ENCODE peak calls at places on chromosomes 6 and 20, in seven cellular contexts. One of them, this sample, is unnamed.

GRCh38 chr20:59171986-59172385 is 8.4 kb downstream of the ZNF831 start:
- DNase-seq in IMR-90: no peak
- DNase-seq in tibial nerve: no peak
- DNase-seq in heart left ventricle: no peak
- DNase-seq in ovary: no peak
- DNase-seq in endothelial cell of umbilical vein: no peak
- DNase-seq in gastrocnemius medialis: no peak
- DNase-seq in this sample: no peak

GRCh38 chr6:34050691-34051090 is 95.2 kb downstream of the GRM4 start:
- DNase-seq in gastrocnemius medialis: no peak
- DNase-seq in heart left ventricle: no peak
- DNase-seq in tibial nerve: no peak
- DNase-seq in ovary: no peak
- DNase-seq in endothelial cell of umbilical vein: no peak
- DNase-seq in IMR-90: no peak
- DNase-seq in this sample: no peak

GRCh38 chr6:150830409-150831165 is 34.9 kb upstream of the MTHFD1L start:
- DNase-seq in gastrocnemius medialis: no peak
- DNase-seq in tibial nerve: no peak
- DNase-seq in ovary: no peak
- DNase-seq in endothelial cell of umbilical vein: no peak
- DNase-seq in IMR-90: peak
- DNase-seq in heart left ventricle: no peak
- DNase-seq in this sample: no peak

GRCh38 chr20:14550655-14551054 is 213.2 kb upstream of the FLRT3 start:
- DNase-seq in ovary: no peak
- DNase-seq in heart left ventricle: no peak
- DNase-seq in endothelial cell of umbilical vein: no peak
- DNase-seq in gastrocnemius medialis: no peak
- DNase-seq in IMR-90: no peak
- DNase-seq in tibial nerve: no peak
- DNase-seq in this sample: no peak

GRCh38 chr20:49308875-49309274 is 31.0 kb upstream of the ZNFX1 start:
- DNase-seq in tibial nerve: no peak
- DNase-seq in IMR-90: no peak
- DNase-seq in ovary: no peak
- DNase-seq in gastrocnemius medialis: no peak
- DNase-seq in heart left ventricle: no peak
- DNase-seq in endothelial cell of umbilical vein: no peak
- DNase-seq in this sample: no peak

GRCh38 chr6:93139408-93140081 is 279.8 kb downstream of the EPHA7 start:
- DNase-seq in ovary: no peak
- DNase-seq in heart left ventricle: no peak
- DNase-seq in endothelial cell of umbilical vein: no peak
- DNase-seq in IMR-90: no peak
- DNase-seq in tibial nerve: no peak
- DNase-seq in gastrocnemius medialis: no peak
- DNase-seq in this sample: no peak

GRCh38 chr20:1215386-1216170 is 10.3 kb upstream of the RAD21L1 start:
- DNase-seq in heart left ventricle: no peak
- DNase-seq in gastrocnemius medialis: no peak
- DNase-seq in tibial nerve: no peak
- DNase-seq in ovary: no peak
- DNase-seq in endothelial cell of umbilical vein: no peak
- DNase-seq in IMR-90: no peak
- DNase-seq in this sample: no peak

GRCh38 chr20:11060423-11061205 is 386.8 kb upstream of the JAG1 start:
- DNase-seq in endothelial cell of umbilical vein: peak
- DNase-seq in ovary: no peak
- DNase-seq in heart left ventricle: no peak
- DNase-seq in IMR-90: no peak
- DNase-seq in tibial nerve: no peak
- DNase-seq in gastrocnemius medialis: no peak
- DNase-seq in this sample: no peak

GRCh38 chr20:24376523-24377085 is 92.8 kb upstream of the SYNDIG1 start:
- DNase-seq in gastrocnemius medialis: no peak
- DNase-seq in heart left ventricle: no peak
- DNase-seq in tibial nerve: no peak
- DNase-seq in ovary: no peak
- DNase-seq in endothelial cell of umbilical vein: no peak
- DNase-seq in IMR-90: peak
- DNase-seq in this sample: no peak

GRCh38 chr6:117506180-117506835 is 23.8 kb downstream of the DCBLD1 start:
- DNase-seq in IMR-90: peak
- DNase-seq in heart left ventricle: no peak
- DNase-seq in endothelial cell of umbilical vein: no peak
- DNase-seq in ovary: no peak
- DNase-seq in tibial nerve: no peak
- DNase-seq in gastrocnemius medialis: no peak
- DNase-seq in this sample: no peak

GRCh38 chr6:115545410-115545986 is 515.2 kb downstream of the FRK start:
- DNase-seq in ovary: no peak
- DNase-seq in endothelial cell of umbilical vein: no peak
- DNase-seq in IMR-90: no peak
- DNase-seq in gastrocnemius medialis: no peak
- DNase-seq in heart left ventricle: no peak
- DNase-seq in tibial nerve: no peak
- DNase-seq in this sample: peak

GRCh38 chr20:46375771-46376170 is 30.6 kb downstream of the ELMO2 start:
- DNase-seq in IMR-90: peak
- DNase-seq in tibial nerve: no peak
- DNase-seq in gastrocnemius medialis: no peak
- DNase-seq in heart left ventricle: no peak
- DNase-seq in endothelial cell of umbilical vein: no peak
- DNase-seq in ovary: no peak
- DNase-seq in this sample: no peak

GRCh38 chr6:43951756-43952675 is 175.2 kb downstream of the MRPL14 start:
- DNase-seq in tibial nerve: no peak
- DNase-seq in ovary: no peak
- DNase-seq in endothelial cell of umbilical vein: no peak
- DNase-seq in heart left ventricle: no peak
- DNase-seq in gastrocnemius medialis: no peak
- DNase-seq in IMR-90: no peak
- DNase-seq in this sample: no peak

GRCh38 chr20:45484676-45485075 is 15.1 kb downstream of the WFDC2 start:
- DNase-seq in endothelial cell of umbilical vein: no peak
- DNase-seq in gastrocnemius medialis: no peak
- DNase-seq in tibial nerve: no peak
- DNase-seq in ovary: no peak
- DNase-seq in heart left ventricle: no peak
- DNase-seq in IMR-90: no peak
- DNase-seq in this sample: no peak

GRCh38 chr6:42782689-42783176 is 881 bp downstream of the BICRAL start:
- DNase-seq in gastrocnemius medialis: peak
- DNase-seq in endothelial cell of umbilical vein: peak
- DNase-seq in IMR-90: peak
- DNase-seq in ovary: peak
- DNase-seq in heart left ventricle: peak
- DNase-seq in tibial nerve: peak
- DNase-seq in this sample: peak
- TF ChIP-seq POLR2A in gastrocnemius medialis: peak
- TF ChIP-seq POLR2A in endothelial cell of umbilical vein: peak
- TF ChIP-seq POLR2A in IMR-90: peak
- TF ChIP-seq POLR2A in ovary: peak
- TF ChIP-seq POLR2A in heart left ventricle: peak
- TF ChIP-seq POLR2A in tibial nerve: peak
- TF ChIP-seq POLR2A in this sample: peak

GRCh38 chr20:36700438-36700837 is 45.5 kb downstream of the NDRG3 start:
- DNase-seq in endothelial cell of umbilical vein: no peak
- DNase-seq in tibial nerve: no peak
- DNase-seq in IMR-90: no peak
- DNase-seq in heart left ventricle: no peak
- DNase-seq in gastrocnemius medialis: no peak
- DNase-seq in ovary: no peak
- DNase-seq in this sample: no peak
- H3K27ac ChIP-seq in endothelial cell of umbilical vein: no peak
- H3K27ac ChIP-seq in tibial nerve: no peak
- H3K27ac ChIP-seq in IMR-90: no peak
- H3K27ac ChIP-seq in heart left ventricle: no peak
- H3K27ac ChIP-seq in gastrocnemius medialis: no peak
- H3K27ac ChIP-seq in ovary: no peak
- H3K27ac ChIP-seq in this sample: no peak

DNA sequence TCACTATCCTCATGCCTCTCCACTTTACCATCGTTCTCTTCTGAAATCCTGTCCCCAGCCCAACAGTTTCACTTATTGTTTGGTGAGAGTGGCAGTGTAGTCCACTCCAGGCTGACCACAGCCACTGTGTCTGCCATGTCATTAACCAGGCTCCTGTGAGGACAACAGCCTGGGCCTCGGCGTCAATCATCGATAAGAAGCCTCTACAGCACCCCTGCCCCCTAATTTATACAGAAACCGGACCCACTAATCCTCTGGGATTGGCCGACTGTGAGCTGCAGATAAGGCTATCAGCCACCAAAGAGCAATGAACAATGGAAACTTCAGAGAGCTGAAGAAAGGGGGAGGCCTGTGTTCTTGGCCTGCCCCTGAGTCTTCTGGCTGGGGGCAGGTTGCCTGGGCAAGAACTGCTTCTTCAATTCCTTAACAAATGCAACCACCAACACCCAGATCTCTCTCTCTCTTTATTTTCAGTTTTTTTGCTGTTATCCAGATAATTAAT is 3.4 kb downstream of the EGFL8 start:
- DNase-seq in IMR-90: no peak
- DNase-seq in tibial nerve: no peak
- DNase-seq in heart left ventricle: no peak
- DNase-seq in endothelial cell of umbilical vein: no peak
- DNase-seq in ovary: no peak
- DNase-seq in gastrocnemius medialis: no peak
- DNase-seq in this sample: no peak
- TF ChIP-seq POLR2A in IMR-90: no peak
- TF ChIP-seq POLR2A in tibial nerve: no peak
- TF ChIP-seq POLR2A in heart left ventricle: no peak
- TF ChIP-seq POLR2A in endothelial cell of umbilical vein: no peak
- TF ChIP-seq POLR2A in ovary: no peak
- TF ChIP-seq POLR2A in gastrocnemius medialis: no peak
- TF ChIP-seq POLR2A in this sample: no peak

DNA sequence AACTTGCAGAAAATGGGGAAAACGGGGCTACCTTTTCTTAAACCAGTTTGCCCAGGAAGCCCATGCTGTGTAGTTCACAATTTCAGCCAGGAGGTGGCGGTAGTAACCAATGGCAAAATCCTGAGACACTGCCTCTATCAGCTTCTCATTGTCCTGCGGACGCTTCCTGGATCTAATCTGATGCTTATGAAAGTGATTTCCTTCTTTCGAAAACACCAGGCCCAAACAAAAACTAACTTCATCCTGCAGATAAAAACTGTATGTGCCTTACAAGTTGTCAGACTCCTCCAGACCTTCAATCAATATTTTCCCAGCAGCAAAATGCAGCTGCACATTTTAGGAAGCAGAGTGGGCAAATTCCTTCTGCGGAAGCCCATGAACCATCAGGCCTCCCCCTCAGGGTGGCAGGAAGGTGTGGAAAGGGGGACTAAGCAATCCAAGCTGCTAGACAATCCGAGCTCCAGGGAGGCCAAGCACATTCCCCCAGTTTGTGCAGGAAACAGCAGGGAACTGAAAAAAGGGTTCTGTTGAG is 88.5 kb downstream of the LY86 start:
- DNase-seq in endothelial cell of umbilical vein: peak
- DNase-seq in IMR-90: peak
- DNase-seq in heart left ventricle: peak
- DNase-seq in gastrocnemius medialis: peak
- DNase-seq in ovary: peak
- DNase-seq in tibial nerve: peak
- DNase-seq in this sample: peak
- H3K27ac ChIP-seq in endothelial cell of umbilical vein: peak
- H3K27ac ChIP-seq in IMR-90: no peak
- H3K27ac ChIP-seq in heart left ventricle: peak
- H3K27ac ChIP-seq in gastrocnemius medialis: no peak
- H3K27ac ChIP-seq in ovary: no peak
- H3K27ac ChIP-seq in tibial nerve: no peak
- H3K27ac ChIP-seq in this sample: peak

DNA sequence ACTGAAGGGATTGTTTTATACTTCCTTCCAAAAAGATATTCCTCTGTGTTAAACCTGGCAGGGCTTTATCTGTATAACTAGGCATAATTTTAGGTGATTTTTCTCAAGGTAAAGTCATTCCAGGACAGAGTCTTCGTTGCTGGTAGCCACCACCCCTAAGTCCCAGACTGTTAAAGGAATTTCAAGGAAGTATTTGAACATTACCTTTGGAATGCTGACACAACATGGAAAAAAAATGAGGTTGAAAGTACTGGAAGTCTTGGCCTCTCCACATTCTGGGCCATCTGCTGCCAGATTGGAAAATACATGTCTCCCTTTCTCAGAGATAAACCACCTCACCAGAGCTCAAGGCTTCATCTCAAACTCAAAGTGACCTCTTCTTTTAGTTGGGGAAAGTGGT is 27.0 kb upstream of the ETV7 start:
- DNase-seq in tibial nerve: no peak
- DNase-seq in ovary: no peak
- DNase-seq in endothelial cell of umbilical vein: no peak
- DNase-seq in heart left ventricle: no peak
- DNase-seq in IMR-90: peak
- DNase-seq in gastrocnemius medialis: no peak
- DNase-seq in this sample: no peak
- TF ChIP-seq POLR2A in tibial nerve: no peak
- TF ChIP-seq POLR2A in ovary: no peak
- TF ChIP-seq POLR2A in endothelial cell of umbilical vein: no peak
- TF ChIP-seq POLR2A in heart left ventricle: no peak
- TF ChIP-seq POLR2A in IMR-90: no peak
- TF ChIP-seq POLR2A in gastrocnemius medialis: no peak
- TF ChIP-seq POLR2A in this sample: no peak

DNA sequence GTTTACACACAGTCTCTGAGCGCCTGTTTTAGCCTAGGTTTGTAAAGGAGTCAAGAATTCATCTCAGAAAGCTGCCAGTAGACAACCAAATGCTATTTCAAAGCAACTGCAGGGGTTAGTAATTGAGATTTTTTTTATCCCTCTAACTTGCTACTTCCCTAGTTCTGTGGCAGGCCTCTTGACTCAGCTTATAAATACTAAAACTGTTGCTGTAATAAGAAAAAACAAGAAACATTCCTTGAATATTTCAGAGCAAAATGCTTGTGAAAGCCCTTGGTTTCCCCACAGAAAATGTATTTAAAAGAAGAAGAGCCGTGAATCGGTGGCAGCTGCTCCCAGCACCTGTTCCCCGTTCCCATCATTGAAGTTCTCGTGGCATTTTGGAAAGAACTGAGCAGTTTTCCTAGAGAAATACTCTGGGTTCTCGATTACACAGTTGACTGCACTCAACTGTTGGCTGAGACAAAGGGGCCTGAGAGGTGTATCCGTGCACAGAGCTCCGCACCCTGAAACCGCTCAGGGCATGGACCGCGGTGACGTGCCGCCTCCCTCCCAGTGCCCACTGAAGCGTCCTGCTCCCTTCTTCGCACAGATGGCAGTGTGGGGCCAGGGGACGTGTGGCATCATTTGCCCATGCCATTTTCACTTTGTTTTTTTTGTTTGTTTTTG is 20.9 kb downstream of the DLL1 start:
- DNase-seq in heart left ventricle: no peak
- DNase-seq in tibial nerve: no peak
- DNase-seq in gastrocnemius medialis: no peak
- DNase-seq in endothelial cell of umbilical vein: no peak
- DNase-seq in ovary: no peak
- DNase-seq in IMR-90: peak
- DNase-seq in this sample: no peak
- H3K27ac ChIP-seq in heart left ventricle: no peak
- H3K27ac ChIP-seq in tibial nerve: no peak
- H3K27ac ChIP-seq in gastrocnemius medialis: no peak
- H3K27ac ChIP-seq in endothelial cell of umbilical vein: no peak
- H3K27ac ChIP-seq in ovary: no peak
- H3K27ac ChIP-seq in IMR-90: peak
- H3K27ac ChIP-seq in this sample: peak

GRCh38 chr6:152368761-152369624 is 268.2 kb downstream of the SYNE1 start:
- DNase-seq in ovary: peak
- DNase-seq in endothelial cell of umbilical vein: peak
- DNase-seq in tibial nerve: no peak
- DNase-seq in gastrocnemius medialis: peak
- DNase-seq in heart left ventricle: peak
- DNase-seq in IMR-90: peak
- DNase-seq in this sample: no peak
- TF ChIP-seq POLR2A in ovary: no peak
- TF ChIP-seq POLR2A in endothelial cell of umbilical vein: no peak
- TF ChIP-seq POLR2A in tibial nerve: no peak
- TF ChIP-seq POLR2A in gastrocnemius medialis: no peak
- TF ChIP-seq POLR2A in heart left ventricle: no peak
- TF ChIP-seq POLR2A in IMR-90: no peak
- TF ChIP-seq POLR2A in this sample: peak

This sample was measured in upper lobe of left lung.